ENCODE peak calls at places on chromosome 4, in six cellular contexts. M, Z, O, G, K and Q are unnamed samples.

GRCh38 chr4:141580523-141580922 is 55.9 kb upstream of the IL15 start:
- DNase-seq in M (no peak), G (no peak), Z (no peak), O (no peak), K (no peak), Q (no peak)

GRCh38 chr4:11232004-11232403 is 196.7 kb downstream of the HS3ST1 start:
- DNase-seq in M (no peak), G (no peak), O (no peak), K (no peak), Z (no peak), Q (no peak)

GRCh38 chr4:70842761-70843435 is 3.2 kb upstream of the GRSF1 start:
- DNase-seq in G (no peak), O (no peak), M (no peak), Z (no peak), K (no peak), Q (no peak)

GRCh38 chr4:56733352-56733751 is 52.3 kb upstream of the HOPX start:
- DNase-seq in K (no peak), Z (no peak), G (no peak), M (no peak), O (no peak), Q (no peak)

GRCh38 chr4:149050840-149051239 is 608.6 kb upstream of the NR3C2 start:
- DNase-seq in G (peak; percentile 56), M (no peak), Z (no peak), K (no peak), O (no peak), Q (no peak)

GRCh38 chr4:170214101-170214500 is 124.3 kb upstream of the AADAT start:
- DNase-seq in O (no peak), Z (no peak), K (no peak), G (no peak), M (no peak), Q (no peak)

GRCh38 chr4:40990899-40991265 is 223.5 kb downstream of the APBB2 start:
- DNase-seq in G (no peak), M (no peak), K (no peak), O (peak; percentile 67), Z (no peak), Q (no peak)

GRCh38 chr4:183098080-183098722 is 856 bp upstream of the WWC2 start:
- DNase-seq in O (peak; percentile 84), G (no peak), M (no peak), Z (peak; percentile 11), K (peak; percentile 72), Q (peak; percentile 64)

GRCh38 chr4:147247577-147247976 is 233.3 kb upstream of the EDNRA start:
- DNase-seq in K (no peak), M (no peak), G (no peak), O (no peak), Z (no peak), Q (no peak)

GRCh38 chr4:46404961-46405360 is 15.0 kb upstream of the GABRA2 start:
- DNase-seq in G (peak; percentile 81), O (no peak), Z (no peak), M (no peak), K (no peak), Q (no peak)

GRCh38 chr4:17385403-17385802 is 126.5 kb downstream of the QDPR start:
- DNase-seq in M (peak; percentile 7), O (peak; percentile 55), Z (no peak), K (peak; percentile 33), G (no peak), Q (peak; percentile 56)

GRCh38 chr4:102430511-102430910 is 70.6 kb upstream of the NFKB1 start:
- DNase-seq in O (peak; percentile 61), Z (no peak), G (no peak), M (no peak), K (peak; percentile 49), Q (no peak)

GRCh38 chr4:6727943-6728250 is 11.9 kb downstream of the BLOC1S4 start:
- DNase-seq in K (no peak), Z (no peak), G (peak; percentile 25), M (no peak), O (peak; percentile 8), Q (no peak)

GRCh38 chr4:21949073-21949457 is 493 bp upstream of the KCNIP4 start:
- DNase-seq in G (peak; percentile 38), K (peak; percentile 3), O (peak; percentile 33), M (no peak), Z (no peak), Q (no peak)

GRCh38 chr4:140703463-140703862 is 52.7 kb downstream of the TBC1D9 start:
- DNase-seq in O (no peak), K (no peak), Z (no peak), M (no peak), G (no peak), Q (no peak)

GRCh38 chr4:149896428-149896827 is 80.8 kb upstream of the IQCM start:
- DNase-seq in M (no peak), G (no peak), K (peak; percentile 60), O (peak; percentile 80), Z (no peak), Q (peak; percentile 63)

GRCh38 chr4:117495802-117496201 is 410.4 kb upstream of the TRAM1L1 start:
- DNase-seq in K (no peak), O (no peak), M (no peak), Z (no peak), G (no peak), Q (no peak)

GRCh38 chr4:54224960-54225670 is 4.0 kb upstream of the PDGFRA start:
- DNase-seq in O (no peak), K (no peak), Z (no peak), G (no peak), M (no peak), Q (no peak)

GRCh38 chr4:85807247-85807915 is 332.4 kb downstream of the ARHGAP24 start:
- DNase-seq in M (no peak), G (no peak), Z (no peak), O (peak; percentile 80), K (peak; percentile 87), Q (peak; percentile 74)

GRCh38 chr4:143406523-143406922 is 69.8 kb downstream of the GAB1 start:
- DNase-seq in K (no peak), G (no peak), M (no peak), O (peak; percentile 36), Z (no peak), Q (peak; percentile 17)

GRCh38 chr4:70619288-70619687 is 9.3 kb upstream of the ENAM start:
- DNase-seq in G (no peak), Z (no peak), M (no peak), K (no peak), O (no peak), Q (no peak)

GRCh38 chr4:125370478-125370877 is 55.7 kb downstream of the FAT4 start:
- DNase-seq in K (no peak), Z (no peak), G (no peak), O (no peak), M (no peak), Q (no peak)